ENCODE peak calls at places on chromosomes 16 and 17, in nine cellular contexts. C, Y, Q, X, S, B, Z, U and V are unnamed samples.

GRCh38 chr17:37360632-37361031 is 15.2 kb upstream of the C17orf78 start:
- DNase-seq in S (no peak), X (no peak), U (no peak), Q (no peak), Z (no peak), C (no peak), Y (peak; percentile 57), B (no peak), V (no peak)

GRCh38 chr16:727291-727977 is 528 bp downstream of the HAGHL start:
- DNase-seq in Y (no peak), C (no peak), S (no peak), B (no peak), Q (no peak), Z (no peak), X (no peak), U (no peak), V (no peak)

GRCh38 chr17:31457391-31458234 is 66.1 kb downstream of the RAB11FIP4 start:
- DNase-seq in Q (no peak), Y (no peak), U (no peak), Z (no peak), B (no peak), X (no peak), S (no peak), C (no peak), V (no peak)

GRCh38 chr16:85086347-85087291 is 25.7 kb downstream of the CIBAR2 start:
- DNase-seq in Q (peak; percentile 81), U (peak; percentile 83), B (peak; percentile 63), Z (peak; percentile 33), C (peak; percentile 91), X (peak; percentile 78), S (peak; percentile 66), Y (peak; percentile 71), V (no peak)

GRCh38 chr17:81582341-81582740 is 30.2 kb upstream of the FAAP100 start:
- DNase-seq in Y (peak; percentile 78), Z (no peak), Q (no peak), X (no peak), S (no peak), B (no peak), C (no peak), U (no peak), V (no peak)

GRCh38 chr17:57445772-57446472 is 189.6 kb downstream of the MSI2 start:
- DNase-seq in Y (no peak), B (no peak), Q (peak; percentile 10), X (no peak), C (no peak), Z (no peak), U (no peak), S (no peak), V (no peak)

GRCh38 chr17:36697907-36698526 is 96.6 kb downstream of the MRM1 start:
- DNase-seq in U (no peak), C (no peak), Y (no peak), S (no peak), B (no peak), Q (no peak), Z (no peak), X (no peak), V (no peak)

GRCh38 chr17:78414178-78415162 is 36.0 kb downstream of the PGS1 start:
- DNase-seq in Z (no peak), B (no peak), Y (no peak), C (no peak), Q (peak; percentile 83), S (no peak), X (no peak), U (no peak), V (no peak)

GRCh38 chr17:81465912-81466311 is 46.7 kb downstream of the ACTG1 start:
- DNase-seq in C (no peak), B (no peak), Y (no peak), Z (no peak), U (no peak), Q (no peak), S (no peak), X (no peak), V (no peak)

GRCh38 chr16:84535851-84536250 is 31.4 kb upstream of the MEAK7 start:
- DNase-seq in X (no peak), Z (no peak), U (no peak), Y (no peak), C (no peak), B (no peak), S (no peak), Q (no peak), V (no peak)

GRCh38 chr16:73176577-73177013 is 128.7 kb upstream of the ZFHX3 start:
- DNase-seq in C (no peak), Y (peak; percentile 92), X (no peak), U (no peak), Q (no peak), S (no peak), Z (peak; percentile 22), B (peak; percentile 75), V (no peak)

GRCh38 chr16:57665541-57665940 is 2.6 kb upstream of the ADGRG3 start:
- DNase-seq in B (no peak), Z (no peak), U (no peak), Q (no peak), Y (no peak), X (no peak), C (no peak), S (no peak), V (no peak)

GRCh38 chr17:65261152-65261551 is 124.0 kb downstream of the RGS9 start:
- DNase-seq in U (no peak), Q (no peak), B (no peak), S (no peak), C (peak; percentile 64), Z (no peak), X (no peak), Y (no peak), V (no peak)

GRCh38 chr17:65261682-65262636 is 124.8 kb downstream of the RGS9 start:
- DNase-seq in Q (no peak), U (no peak), Z (no peak), S (no peak), X (no peak), C (peak; percentile 4), B (peak; percentile 61), Y (peak; percentile 41), V (no peak)

GRCh38 chr17:65265276-65265675 is 128.1 kb downstream of the RGS9 start:
- DNase-seq in B (peak; percentile 24), U (no peak), Y (no peak), S (no peak), C (no peak), X (no peak), Z (no peak), Q (no peak), V (no peak)

GRCh38 chr17:65259281-65259680 is 122.1 kb downstream of the RGS9 start:
- DNase-seq in C (peak; percentile 31), X (no peak), S (no peak), Y (no peak), Q (no peak), U (no peak), Z (no peak), B (no peak), V (no peak)

DNA sequence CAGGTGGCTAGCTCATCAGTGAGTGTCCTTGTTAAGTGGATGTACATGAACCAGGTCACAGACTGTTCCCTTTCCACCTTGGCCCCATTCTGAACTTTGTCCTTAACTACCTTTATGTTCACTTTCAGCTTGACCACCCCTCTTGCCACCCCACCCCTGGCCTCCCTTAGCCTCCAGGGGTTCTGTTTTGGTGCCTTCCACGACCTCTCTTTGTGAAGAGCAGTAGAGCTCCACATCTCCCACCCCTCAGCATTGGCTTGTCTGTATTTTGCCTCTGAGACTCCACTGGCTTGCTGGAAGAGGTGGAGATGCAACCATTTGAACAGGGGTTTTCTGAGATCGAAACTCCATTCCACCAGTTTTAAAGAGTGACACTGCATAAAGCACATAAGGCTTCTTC is 123.5 kb downstream of the RGS9 start:
- DNase-seq in Z (no peak), U (no peak), Y (no peak), C (peak; percentile 29), B (no peak), S (no peak), Q (no peak), X (no peak), V (no peak)
- TF ChIP-seq CTCF in Z (no peak), U (no peak), Y (no peak), C (no peak), B (no peak), S (no peak), Q (no peak), X (no peak), V (no peak)

DNA sequence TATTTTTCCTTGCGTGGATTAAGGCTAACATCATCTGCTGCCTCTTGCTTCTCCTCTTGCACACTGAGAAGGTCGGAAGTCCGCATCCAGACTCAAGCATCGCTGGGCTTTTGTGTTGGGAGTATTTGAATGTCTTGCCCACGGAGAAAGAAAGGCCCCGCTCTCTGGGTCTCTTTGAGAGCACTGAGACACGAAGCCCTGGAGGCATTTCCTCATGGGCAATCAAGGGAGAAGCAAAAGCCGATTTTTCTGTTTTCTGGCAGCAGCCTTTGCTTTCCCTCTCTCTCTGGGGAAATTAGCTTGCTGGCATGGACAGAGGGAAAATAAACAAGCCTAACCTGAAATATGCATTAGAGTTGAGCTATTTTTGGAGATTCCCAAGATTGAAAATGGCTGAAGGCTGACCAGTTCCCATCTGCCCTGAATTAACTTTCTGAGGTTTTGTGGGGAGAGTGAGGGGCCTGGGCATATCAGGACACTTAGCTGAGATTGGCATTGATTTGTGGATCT is 238.6 kb downstream of the HAPSTR1 start:
- DNase-seq in Z (no peak), Q (no peak), Y (no peak), S (no peak), U (no peak), X (no peak), C (no peak), B (no peak), V (no peak)
- H3K4me3 ChIP-seq in Z (no peak overlapping the region), Q (no peak overlapping the region), Y (no peak overlapping the region), S (no peak overlapping the region), U (no peak overlapping the region), X (no peak overlapping the region), C (no peak overlapping the region), B (no peak overlapping the region), V (no peak overlapping the region)

GRCh38 chr17:34082404-34082803 is 172.7 kb upstream of the CCL2 start:
- DNase-seq in C (no peak), B (no peak), Q (no peak), X (no peak), S (no peak), Z (no peak), U (no peak), Y (no peak), V (no peak)

GRCh38 chr17:34076743-34077631 is 178.1 kb upstream of the CCL2 start:
- DNase-seq in Z (no peak), X (no peak), U (no peak), B (no peak), Q (no peak), S (no peak), C (no peak), Y (no peak), V (no peak)

DNA sequence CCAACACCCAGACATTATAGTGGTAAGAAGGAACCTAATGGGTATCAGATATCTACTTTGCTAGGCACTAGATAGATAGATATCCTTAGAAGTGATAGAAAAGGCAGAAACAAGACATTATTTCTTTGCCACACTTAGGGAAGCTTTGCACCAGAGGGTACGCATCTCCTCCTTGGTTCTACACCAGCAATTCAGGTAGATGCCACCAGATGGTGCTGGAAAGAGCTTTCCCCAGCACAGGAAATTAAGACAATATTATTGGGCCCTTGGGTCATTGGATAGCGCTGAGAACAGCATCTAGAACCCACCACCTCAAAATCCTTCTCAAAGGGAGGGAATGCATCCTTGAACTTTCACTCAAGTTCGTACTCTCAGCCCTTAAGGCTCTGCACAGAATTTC is 173.8 kb upstream of the CCL2 start:
- DNase-seq in U (no peak), Q (no peak), Y (peak; percentile 12), X (no peak), Z (no peak), S (peak; percentile 50), C (no peak), B (no peak), V (no peak)
- TF ChIP-seq CTCF in U (peak; percentile 21), Q (no peak), Y (peak; percentile 44), X (peak; percentile 58), Z (no peak), S (peak; percentile 70), C (no peak), B (peak; percentile 12), V (no peak)

GRCh38 chr16:14963281-14964173 is 11.3 kb upstream of the PDXDC1 start:
- DNase-seq in U (no peak), Q (no peak), Z (no peak), X (no peak), S (no peak), B (no peak), C (no peak), Y (no peak), V (no peak)
- H3K4me3 ChIP-seq in U (no peak overlapping the region), Q (no peak overlapping the region), Z (no peak overlapping the region), X (no peak overlapping the region), S (no peak overlapping the region), B (no peak overlapping the region), C (no peak overlapping the region), Y (no peak overlapping the region), V (no peak overlapping the region)